ENCODE peak calls at places on chromosomes 13 and 19, in ten cellular contexts. G is stimulated activated CD8-positive, alpha-beta memory T cell treated with anti-CD3 and anti-CD28 coated beads, Interleukin-4, amount 100 ng/mL, for 4 hours; B is HT1080; M is NCI-H774; W is A549; D is left ventricle myocardium superior; J is pons; N is Right ventricle myocardium superior; T is Peyer's patch; E is EL. V is an unnamed sample.

GRCh38 chr13:37716796-37717195 is 118.2 kb upstream of the POSTN start:
- DNase-seq in G (no peak), B (no peak), M (no peak), W (no peak), D (no peak), J (no peak), N (no peak), T (no peak), E (no peak), V (no peak)

GRCh38 chr19:7478173-7478842 is 10.5 kb downstream of the PEX11G start:
- DNase-seq in G (no peak), B (no peak), M (no peak), W (no peak), D (no peak), J (no peak), N (no peak), T (no peak), E (no peak), V (no peak)

GRCh38 chr19:28602675-28603298 is 610.2 kb downstream of the UQCRFS1 start:
- DNase-seq in G (no peak), B (no peak), M (no peak), W (no peak), D (no peak), J (no peak), N (no peak), T (no peak), E (no peak), V (no peak)

GRCh38 chr13:97141564-97142005 is 80.5 kb upstream of the MBNL2 start:
- DNase-seq in G (no peak), B (peak), M (peak), W (peak), D (no peak), J (peak), N (no peak), T (no peak), E (peak), V (no peak)

GRCh38 chr19:45130888-45131615 is 29.7 kb downstream of the NKPD1 start:
- DNase-seq in G (no peak), B (peak), M (peak), W (peak), D (no peak), J (no peak), N (no peak), T (no peak), E (no peak), V (no peak)

GRCh38 chr13:77698211-77699058 is 948 bp downstream of the SLAIN1 start:
- DNase-seq in G (no peak), B (peak), M (no peak), W (no peak), D (peak), J (peak), N (peak), T (peak), E (peak), V (peak)

GRCh38 chr19:40335101-40335500 is 13.1 kb downstream of the C19orf47 start:
- DNase-seq in G (no peak), B (no peak), M (no peak), W (no peak), D (no peak), J (no peak), N (no peak), T (no peak), E (no peak), V (no peak)

GRCh38 chr13:28618595-28618994 is 40.3 kb upstream of the POMP start:
- DNase-seq in G (no peak), B (no peak), M (no peak), W (no peak), D (no peak), J (no peak), N (no peak), T (no peak), E (no peak), V (no peak)

GRCh38 chr13:94722596-94722995 is 10.3 kb upstream of the SOX21 start:
- DNase-seq in G (no peak), B (no peak), M (no peak), W (no peak), D (no peak), J (no peak), N (no peak), T (no peak), E (no peak), V (no peak)

GRCh38 chr19:10624585-10624984 is 768 bp upstream of the SLC44A2 start:
- DNase-seq in G (no peak), B (no peak), M (no peak), W (no peak), D (no peak), J (no peak), N (no peak), T (no peak), E (no peak), V (no peak)

GRCh38 chr19:2867025-2867991 is at the start of gene ZNF556:
- DNase-seq in G (no peak), B (peak), M (no peak), W (peak), D (no peak), J (peak), N (no peak), T (no peak), E (no peak), V (no peak)

GRCh38 chr19:2419754-2420153 is 7.6 kb downstream of the TIMM13 start:
- DNase-seq in G (no peak), B (no peak), M (no peak), W (no peak), D (no peak), J (no peak), N (no peak), T (no peak), E (no peak), V (no peak)

GRCh38 chr19:7426986-7427385 is 61.8 kb downstream of the PEX11G start:
- DNase-seq in G (no peak), B (no peak), M (no peak), W (no peak), D (no peak), J (no peak), N (no peak), T (no peak), E (no peak), V (no peak)

GRCh38 chr19:2340496-2341246 is 12.2 kb downstream of the SPPL2B start:
- DNase-seq in G (no peak), B (no peak), M (no peak), W (no peak), D (no peak), J (no peak), N (no peak), T (no peak), E (no peak), V (no peak)

GRCh38 chr13:65789815-65790214 is 1440.3 kb downstream of the PCDH9 start:
- DNase-seq in G (no peak), B (peak), M (no peak), W (peak), D (no peak), J (no peak), N (no peak), T (no peak), E (no peak), V (no peak)

GRCh38 chr19:9043524-9043923 is 33.3 kb upstream of the MUC16 start:
- DNase-seq in G (no peak), B (peak), M (no peak), W (no peak), D (no peak), J (no peak), N (no peak), T (no peak), E (no peak), V (no peak)

GRCh38 chr13:50635504-50635903 is 208.0 kb downstream of the DLEU7 start:
- DNase-seq in G (no peak), B (no peak), M (no peak), W (no peak), D (no peak), J (peak), N (no peak), T (peak), E (no peak), V (peak)

GRCh38 chr13:99980201-99981114 is 1.1 kb upstream of the ZIC2 start:
- DNase-seq in G (peak), B (peak), M (peak), W (peak), D (peak), J (peak), N (peak), T (no peak), E (peak), V (peak)

GRCh38 chr19:33720155-33720493 is 76.5 kb upstream of the KCTD15 start:
- DNase-seq in G (no peak), B (no peak), M (no peak), W (no peak), D (no peak), J (no peak), N (no peak), T (no peak), E (no peak), V (no peak)

GRCh38 chr13:98103531-98103930 is 39.4 kb upstream of the FARP1 start:
- DNase-seq in G (no peak), B (no peak), M (no peak), W (no peak), D (no peak), J (no peak), N (no peak), T (no peak), E (peak), V (no peak)

GRCh38 chr13:112131081-112131739 is 64.3 kb downstream of the SOX1 start:
- DNase-seq in G (no peak), B (no peak), M (no peak), W (no peak), D (no peak), J (no peak), N (no peak), T (no peak), E (no peak), V (no peak)

GRCh38 chr19:4730740-4731171 is 7.1 kb upstream of the DPP9 start:
- DNase-seq in G (no peak), B (no peak), M (no peak), W (no peak), D (peak), J (no peak), N (no peak), T (peak), E (peak), V (no peak)

GRCh38 chr13:53151692-53152421 is 123.2 kb downstream of the OLFM4 start:
- DNase-seq in G (no peak), B (peak), M (peak), W (peak), D (no peak), J (peak), N (no peak), T (no peak), E (peak), V (no peak)

GRCh38 chr13:44211753-44212152 is 161.9 kb upstream of the SERP2 start:
- DNase-seq in G (no peak), B (no peak), M (no peak), W (no peak), D (no peak), J (peak), N (no peak), T (no peak), E (no peak), V (no peak)

GRCh38 chr13:89455741-89456140 is 1784.6 kb downstream of the SLITRK5 start:
- DNase-seq in G (no peak), B (no peak), M (no peak), W (no peak), D (no peak), J (no peak), N (no peak), T (no peak), E (no peak), V (no peak)

GRCh38 chr19:48627211-48627864 is 8.0 kb downstream of the SPHK2 start:
- DNase-seq in G (no peak), B (peak), M (no peak), W (no peak), D (no peak), J (no peak), N (peak), T (no peak), E (no peak), V (no peak)

GRCh38 chr19:20039203-20039723 is at the start of gene ZNF682:
- DNase-seq in G (peak), B (no peak), M (peak), W (no peak), D (peak), J (peak), N (peak), T (peak), E (peak), V (peak)

GRCh38 chr19:49356382-49356781 is 5.8 kb downstream of the TEAD2 start:
- DNase-seq in G (no peak), B (no peak), M (no peak), W (no peak), D (no peak), J (no peak), N (no peak), T (no peak), E (no peak), V (no peak)

GRCh38 chr13:51067376-51068125 is 43.5 kb downstream of the C13orf42 start:
- DNase-seq in G (no peak), B (no peak), M (no peak), W (no peak), D (no peak), J (no peak), N (no peak), T (no peak), E (no peak), V (no peak)

GRCh38 chr19:45528744-45529453 is 21.6 kb downstream of the VASP start:
- DNase-seq in G (no peak), B (no peak), M (peak), W (peak), D (no peak), J (no peak), N (no peak), T (no peak), E (no peak), V (no peak)